ENCODE peak calls at places on chromosomes 2 and 18, in five cellular contexts. F is AG04450, N is tibial artery, J is neuronal stem cell, C is stomach. M is an unnamed sample. For H3K9me3, the result is how much of the 10 kb centered on the place peaks cover.

GRCh38 chr18:70415823-70416488 is 127.1 kb downstream of the SOCS6 start:
- DNase-seq in C (peak), N (no peak), F (no peak), J (no peak), M (no peak)

GRCh38 chr2:23460228-23460627 is 75.2 kb downstream of the KLHL29 start:
- DNase-seq in F (no peak), N (no peak), J (no peak), C (no peak), M (no peak)

GRCh38 chr18:48798334-48799197 is 152.2 kb downstream of the SMAD7 start:
- DNase-seq in F (no peak), N (peak), C (peak), J (no peak), M (peak)

GRCh38 chr2:189285962-189286648 is 106.5 kb upstream of the COL5A2 start:
- DNase-seq in C (no peak), F (peak), N (no peak), J (no peak), M (no peak)

GRCh38 chr2:25473758-25474335 is 132.1 kb upstream of the DNMT3A start:
- DNase-seq in F (no peak), C (peak), J (no peak), N (no peak), M (no peak)

GRCh38 chr2:112493048-112493447 is 11.1 kb downstream of the TTL start:
- DNase-seq in C (no peak), F (no peak), N (no peak), J (no peak), M (no peak)

GRCh38 chr2:17735864-17736263 is 17.7 kb downstream of the SMC6 start:
- DNase-seq in N (no peak), J (no peak), C (no peak), F (no peak), M (no peak)

GRCh38 chr18:77124452-77124922 is 8.1 kb downstream of the MBP start:
- DNase-seq in F (no peak), J (no peak), N (no peak), C (no peak), M (peak)

GRCh38 chr2:45672138-45672537 is 20.7 kb downstream of the PRKCE start:
- DNase-seq in J (no peak), N (no peak), F (no peak), C (no peak), M (no peak)

GRCh38 chr2:59874971-59875755 is 678.3 kb downstream of the BCL11A start:
- DNase-seq in N (no peak), J (no peak), F (no peak), C (no peak), M (no peak)

GRCh38 chr2:234683950-234684349 is 187.1 kb upstream of the ARL4C start:
- DNase-seq in F (no peak), N (no peak), J (no peak), C (no peak), M (no peak)
- H3K27ac ChIP-seq in F (no peak), N (no peak), J (no peak), C (no peak), M (no peak)

GRCh38 chr2:197803033-197803444 is 1.4 kb upstream of the PLCL1 start:
- DNase-seq in F (peak), J (no peak), N (no peak), C (no peak), M (no peak)
- H3K4me3 ChIP-seq in F (no peak), J (no peak), N (no peak), C (no peak), M (peak)

GRCh38 chr2:178568227-178568626 is 88.0 kb downstream of the PLEKHA3 start:
- DNase-seq in C (no peak), N (no peak), J (no peak), F (no peak), M (no peak)
- H3K9me3 ChIP-seq in C (under half), N (under half), J (under half), F (under half), M (under half)

GRCh38 chr2:673016-673415 is 4.2 kb downstream of the TMEM18 start:
- DNase-seq in C (no peak), F (no peak), J (no peak), N (no peak), M (no peak)
- H3K27ac ChIP-seq in C (no peak), F (peak), J (no peak), N (no peak), M (no peak)

DNA sequence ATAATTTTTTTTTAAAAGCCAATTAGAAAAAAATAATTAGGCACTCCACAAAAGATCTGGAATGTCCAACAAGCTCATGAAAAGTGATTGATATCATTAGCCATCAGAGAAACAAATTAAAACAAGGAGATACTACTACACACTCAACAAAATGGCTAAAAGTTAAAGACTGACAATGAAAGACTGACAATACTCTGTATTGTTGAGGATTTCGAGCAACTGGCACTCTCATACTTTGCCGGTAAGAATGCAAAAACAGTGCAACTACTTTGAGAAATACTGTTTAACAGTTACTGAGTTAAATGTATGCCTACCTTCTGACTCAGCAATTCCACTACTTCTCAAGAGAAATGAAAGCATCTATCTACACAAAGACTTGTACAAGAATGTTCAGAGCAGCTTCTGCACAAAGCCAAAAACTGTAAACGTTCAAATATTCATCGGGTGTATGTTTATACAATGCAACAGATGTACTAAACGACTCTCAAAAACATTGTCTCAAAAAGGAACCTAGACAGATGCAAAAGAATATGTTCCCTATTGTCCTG is 1.9 kb downstream of the INO80C start:
- DNase-seq in J (no peak), C (no peak), F (peak), N (no peak), M (no peak)
- H3K4me3 ChIP-seq in J (no peak), C (no peak), F (no peak), N (no peak), M (no peak)

DNA sequence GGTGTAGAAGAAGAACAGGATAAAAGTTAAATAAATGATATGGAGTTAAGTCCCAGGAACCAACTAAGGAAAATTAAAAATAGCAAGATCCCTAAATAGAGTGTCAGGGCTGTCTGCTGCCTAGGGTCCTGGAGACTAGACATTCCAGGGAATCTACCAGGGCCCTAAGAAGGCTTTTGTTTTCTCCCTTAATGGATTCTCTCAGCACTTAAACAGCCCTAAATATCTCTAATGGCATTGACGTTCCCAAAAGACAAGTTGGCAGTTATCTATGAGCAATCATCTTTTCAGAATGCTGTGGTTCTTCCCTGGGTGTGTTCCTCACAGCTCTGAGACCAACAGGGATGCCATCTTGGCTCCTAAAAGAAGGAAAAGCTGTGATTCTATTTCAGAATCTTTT is 616.3 kb downstream of the EPHA4 start:
- DNase-seq in C (no peak), J (no peak), N (no peak), F (no peak), M (no peak)
- H3K9me3 ChIP-seq in C (under half), J (under half), N (under half), F (under half), M (under half)

GRCh38 chr2:85649201-85650190 is 18.5 kb downstream of the SFTPB start:
- DNase-seq in N (no peak), F (peak), C (no peak), J (no peak), M (no peak)
- H3K27ac ChIP-seq in N (peak), F (peak), C (no peak), J (no peak), M (peak)

DNA sequence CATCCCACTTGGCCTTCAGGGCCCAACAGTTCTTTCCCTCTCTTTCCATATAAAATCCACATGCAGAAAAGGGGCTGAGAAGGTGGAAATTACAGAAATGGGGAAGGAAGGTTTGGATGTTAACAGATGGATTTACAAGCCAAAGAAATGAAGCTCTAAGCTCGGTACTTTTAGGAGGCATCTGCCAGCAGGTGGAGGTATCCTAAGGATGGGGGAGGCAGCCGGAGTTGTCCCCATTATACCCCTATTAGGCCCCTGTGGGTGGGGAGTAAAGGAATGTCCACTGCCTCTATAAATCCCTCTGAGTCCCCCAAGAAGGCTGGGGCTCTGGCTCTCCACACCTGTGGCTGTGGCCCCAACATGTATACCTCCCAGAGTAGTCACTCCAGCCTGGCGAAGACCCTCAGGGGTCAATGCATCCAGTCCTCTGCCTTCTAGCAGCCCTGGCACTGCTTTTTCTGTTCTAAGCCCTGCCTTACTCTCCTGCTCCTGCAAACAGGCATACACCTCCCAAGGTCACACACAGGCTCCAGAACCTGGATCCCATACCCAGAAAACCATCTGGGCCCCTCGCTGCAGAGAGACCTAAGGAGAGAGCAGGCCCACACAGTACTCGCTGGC is 1.2 kb downstream of the FBXO41 start:
- DNase-seq in N (no peak), F (no peak), J (no peak), C (no peak), M (no peak)
- H3K4me3 ChIP-seq in N (no peak), F (peak), J (peak), C (no peak), M (no peak)